ENCODE peak calls at places on chromosomes 2 and 18, in five cellular contexts. O, B, N, P and U are unnamed samples.

GRCh38 chr18:49062832-49063226 is 112.1 kb upstream of the SMAD7 start:
- DNase-seq in N (no peak), B (no peak), P (no peak), O (no peak), U (no peak)

GRCh38 chr18:72868666-72869661 is 1.2 kb upstream of the NETO1 start:
- DNase-seq in O (no peak), N (no peak), P (no peak), B (no peak), U (peak)

GRCh38 chr2:1882471-1882870 is 138.2 kb upstream of the PXDN start:
- DNase-seq in O (no peak), N (no peak), P (no peak), B (no peak), U (peak)

GRCh38 chr2:15009681-15010080 is 377.2 kb downstream of the LRATD1 start:
- DNase-seq in N (no peak), O (no peak), P (no peak), B (no peak), U (no peak)

GRCh38 chr2:152031747-152032146 is 67.1 kb downstream of the CACNB4 start:
- DNase-seq in P (no peak), O (no peak), B (no peak), N (no peak), U (no peak)

GRCh38 chr2:51710222-51710621 is 678.3 kb upstream of the NRXN1 start:
- DNase-seq in P (no peak), N (no peak), O (peak), B (no peak), U (peak)

GRCh38 chr2:119950966-119951365 is 61.9 kb upstream of the EPB41L5 start:
- DNase-seq in B (no peak), N (no peak), O (no peak), P (no peak), U (no peak)

GRCh38 chr2:16277117-16277516 is 336.8 kb downstream of the MYCN start:
- DNase-seq in P (no peak), N (no peak), B (no peak), O (peak), U (no peak)

GRCh38 chr2:113174369-113174735 is 581 bp downstream of the PSD4 start:
- DNase-seq in O (no peak), P (no peak), N (no peak), B (no peak), U (no peak)

GRCh38 chr18:56470679-56471345 is 167.6 kb downstream of the TXNL1 start:
- DNase-seq in O (no peak), N (no peak), B (no peak), P (no peak), U (no peak)

GRCh38 chr18:8826514-8826913 is 121.2 kb downstream of the MTCL1 start:
- DNase-seq in B (no peak), O (no peak), P (no peak), N (no peak), U (no peak)

GRCh38 chr2:71674158-71674807 is 220.9 kb downstream of the DYSF start:
- DNase-seq in O (no peak), B (no peak), N (no peak), P (no peak), U (no peak)

GRCh38 chr18:28398491-28398890 is 221.6 kb upstream of the CDH2 start:
- DNase-seq in P (no peak), B (peak), O (no peak), N (no peak), U (no peak)

GRCh38 chr2:127605691-127606277 is 40.2 kb upstream of the GPR17 start:
- DNase-seq in P (no peak), N (no peak), B (no peak), O (no peak), U (no peak)

GRCh38 chr2:227414846-227415245 is 27.1 kb upstream of the SCYGR1 start:
- DNase-seq in P (peak), N (no peak), O (no peak), B (no peak), U (no peak)

GRCh38 chr2:119464977-119465376 is 33.3 kb downstream of the TMEM37 start:
- DNase-seq in N (no peak), O (peak), P (no peak), B (no peak), U (peak)

GRCh38 chr2:176582990-176583481 is 313.8 kb downstream of the MTX2 start:
- DNase-seq in N (no peak), O (peak), P (peak), B (no peak), U (peak)

GRCh38 chr2:28163028-28163427 is 229.6 kb upstream of the FOSL2 start:
- DNase-seq in O (no peak), N (no peak), P (no peak), B (no peak), U (no peak)

GRCh38 chr18:49699303-49699702 is 114.0 kb downstream of the ACAA2 start:
- DNase-seq in B (no peak), N (no peak), P (no peak), O (no peak), U (no peak)

GRCh38 chr2:179170897-179171296 is 93.7 kb downstream of the SESTD1 start:
- DNase-seq in O (no peak), B (no peak), P (no peak), N (no peak), U (no peak)

GRCh38 chr18:13310286-13310685 is 91.7 kb downstream of the LDLRAD4 start:
- DNase-seq in O (no peak), N (no peak), P (no peak), B (no peak), U (no peak)

GRCh38 chr2:181264436-181264835 is 192.8 kb upstream of the ITGA4 start:
- DNase-seq in B (no peak), N (no peak), O (no peak), P (peak), U (no peak)

GRCh38 chr2:132521321-132521720 is 104.7 kb downstream of the GPR39 start:
- DNase-seq in O (no peak), B (no peak), P (peak), N (no peak), U (peak)

GRCh38 chr2:128606837-128607236 is 288.2 kb upstream of the HS6ST1 start:
- DNase-seq in P (no peak), O (no peak), N (no peak), B (no peak), U (no peak)

GRCh38 chr18:48797841-48798255 is 152.9 kb downstream of the SMAD7 start:
- DNase-seq in P (no peak), N (no peak), O (no peak), B (no peak), U (peak)

GRCh38 chr2:96091141-96091710 is 25.1 kb downstream of the ADRA2B start:
- DNase-seq in B (no peak), P (no peak), N (peak), O (peak), U (no peak)

GRCh38 chr2:104318001-104318555 is 535.8 kb upstream of the POU3F3 start:
- DNase-seq in B (no peak), N (no peak), P (peak), O (no peak), U (no peak)

GRCh38 chr2:4354678-4355077 is 651.3 kb downstream of the DCDC2C start:
- DNase-seq in B (no peak), O (peak), N (no peak), P (no peak), U (peak)